ENCODE peak calls at places on chromosome 11, in four cellular contexts. One of them, this sample, is unnamed.

GRCh38 chr11:47538741-47539575 is 14.0 kb downstream of the CELF1 start:
- DNase-seq in activated CD8-positive, alpha-beta memory T cell treated with anti-CD3 and anti-CD28 coated beads, Interleukin-2, amount 50 U/mL, for 48 hours: no peak
- DNase-seq in heart left ventricle: no peak
- DNase-seq in amniotic stem cell: no peak
- DNase-seq in this sample: no peak

GRCh38 chr11:68314203-68314885 is 2.0 kb downstream of the LRP5 start:
- DNase-seq in activated CD8-positive, alpha-beta memory T cell treated with anti-CD3 and anti-CD28 coated beads, Interleukin-2, amount 50 U/mL, for 48 hours: no peak
- DNase-seq in heart left ventricle: no peak
- DNase-seq in amniotic stem cell: no peak
- DNase-seq in this sample: no peak

GRCh38 chr11:65377777-65378176 is 4.7 kb downstream of the SLC25A45 start:
- DNase-seq in activated CD8-positive, alpha-beta memory T cell treated with anti-CD3 and anti-CD28 coated beads, Interleukin-2, amount 50 U/mL, for 48 hours: no peak
- DNase-seq in heart left ventricle: no peak
- DNase-seq in amniotic stem cell: no peak
- DNase-seq in this sample: no peak

GRCh38 chr11:57290288-57290687 is 34.5 kb downstream of the TNKS1BP1 start:
- DNase-seq in activated CD8-positive, alpha-beta memory T cell treated with anti-CD3 and anti-CD28 coated beads, Interleukin-2, amount 50 U/mL, for 48 hours: no peak
- DNase-seq in heart left ventricle: no peak
- DNase-seq in amniotic stem cell: no peak
- DNase-seq in this sample: no peak

GRCh38 chr11:119720311-119720710 is 8.7 kb downstream of the NECTIN1 start:
- DNase-seq in activated CD8-positive, alpha-beta memory T cell treated with anti-CD3 and anti-CD28 coated beads, Interleukin-2, amount 50 U/mL, for 48 hours: no peak
- DNase-seq in heart left ventricle: no peak
- DNase-seq in amniotic stem cell: no peak
- DNase-seq in this sample: no peak

GRCh38 chr11:2944953-2945756 is 15.9 kb upstream of the PHLDA2 start:
- DNase-seq in activated CD8-positive, alpha-beta memory T cell treated with anti-CD3 and anti-CD28 coated beads, Interleukin-2, amount 50 U/mL, for 48 hours: no peak
- DNase-seq in heart left ventricle: peak
- DNase-seq in amniotic stem cell: peak
- DNase-seq in this sample: peak

GRCh38 chr11:124746621-124747243 is 5.3 kb downstream of the VSIG2 start:
- DNase-seq in activated CD8-positive, alpha-beta memory T cell treated with anti-CD3 and anti-CD28 coated beads, Interleukin-2, amount 50 U/mL, for 48 hours: peak
- DNase-seq in heart left ventricle: peak
- DNase-seq in amniotic stem cell: no peak
- DNase-seq in this sample: peak

GRCh38 chr11:8604078-8604723 is 10.2 kb upstream of the STK33 start:
- DNase-seq in activated CD8-positive, alpha-beta memory T cell treated with anti-CD3 and anti-CD28 coated beads, Interleukin-2, amount 50 U/mL, for 48 hours: peak
- DNase-seq in heart left ventricle: no peak
- DNase-seq in amniotic stem cell: peak
- DNase-seq in this sample: peak

GRCh38 chr11:10514713-10515112 is 26.3 kb downstream of the RNF141 start:
- DNase-seq in activated CD8-positive, alpha-beta memory T cell treated with anti-CD3 and anti-CD28 coated beads, Interleukin-2, amount 50 U/mL, for 48 hours: no peak
- DNase-seq in heart left ventricle: no peak
- DNase-seq in amniotic stem cell: no peak
- DNase-seq in this sample: no peak

GRCh38 chr11:74022541-74022940 is 13.7 kb upstream of the UCP3 start:
- DNase-seq in activated CD8-positive, alpha-beta memory T cell treated with anti-CD3 and anti-CD28 coated beads, Interleukin-2, amount 50 U/mL, for 48 hours: no peak
- DNase-seq in heart left ventricle: no peak
- DNase-seq in amniotic stem cell: no peak
- DNase-seq in this sample: no peak

GRCh38 chr11:117706322-117706814 is 90.6 kb downstream of the DSCAML1 start:
- DNase-seq in activated CD8-positive, alpha-beta memory T cell treated with anti-CD3 and anti-CD28 coated beads, Interleukin-2, amount 50 U/mL, for 48 hours: no peak
- DNase-seq in heart left ventricle: no peak
- DNase-seq in amniotic stem cell: no peak
- DNase-seq in this sample: no peak